ENCODE peak calls at places on chromosomes 1 and 21, in six cellular contexts. One of them, this sample, is unnamed.

GRCh38 chr1:234965128-234965527 is 163.5 kb downstream of the TOMM20 start:
- DNase-seq in stimulated activated CD4-positive, alpha-beta T cell treated with anti-CD3 and anti-CD28 coated beads, Interleukin-12 subunit alpha, Interleukin-12 subunit beta, amount 100 ng/mL, for 4 hours: no peak
- DNase-seq in A172: no peak
- DNase-seq in breast epithelium: no peak
- DNase-seq in mesothelial cell of epicardium: no peak
- DNase-seq in substantia nigra: no peak
- DNase-seq in this sample: no peak

GRCh38 chr1:25186608-25187007 is 45.7 kb downstream of the SYF2 start:
- DNase-seq in breast epithelium: no peak
- DNase-seq in stimulated activated CD4-positive, alpha-beta T cell treated with anti-CD3 and anti-CD28 coated beads, Interleukin-12 subunit alpha, Interleukin-12 subunit beta, amount 100 ng/mL, for 4 hours: no peak
- DNase-seq in A172: no peak
- DNase-seq in mesothelial cell of epicardium: no peak
- DNase-seq in substantia nigra: no peak
- DNase-seq in this sample: no peak

GRCh38 chr1:248786106-248786665 is 30.6 kb upstream of the LYPD8 start:
- DNase-seq in breast epithelium: no peak
- DNase-seq in substantia nigra: no peak
- DNase-seq in A172: peak
- DNase-seq in mesothelial cell of epicardium: no peak
- DNase-seq in stimulated activated CD4-positive, alpha-beta T cell treated with anti-CD3 and anti-CD28 coated beads, Interleukin-12 subunit alpha, Interleukin-12 subunit beta, amount 100 ng/mL, for 4 hours: no peak
- DNase-seq in this sample: no peak

GRCh38 chr1:6265173-6265572 is 4.3 kb upstream of the GPR153 start:
- DNase-seq in substantia nigra: no peak
- DNase-seq in A172: no peak
- DNase-seq in stimulated activated CD4-positive, alpha-beta T cell treated with anti-CD3 and anti-CD28 coated beads, Interleukin-12 subunit alpha, Interleukin-12 subunit beta, amount 100 ng/mL, for 4 hours: no peak
- DNase-seq in mesothelial cell of epicardium: no peak
- DNase-seq in breast epithelium: no peak
- DNase-seq in this sample: no peak

GRCh38 chr21:45317401-45318145 is 29.9 kb upstream of the POFUT2 start:
- DNase-seq in stimulated activated CD4-positive, alpha-beta T cell treated with anti-CD3 and anti-CD28 coated beads, Interleukin-12 subunit alpha, Interleukin-12 subunit beta, amount 100 ng/mL, for 4 hours: no peak
- DNase-seq in mesothelial cell of epicardium: no peak
- DNase-seq in A172: peak
- DNase-seq in substantia nigra: no peak
- DNase-seq in breast epithelium: no peak
- DNase-seq in this sample: no peak

GRCh38 chr1:203038217-203038741 is 12.0 kb downstream of the PPFIA4 start:
- DNase-seq in substantia nigra: peak
- DNase-seq in stimulated activated CD4-positive, alpha-beta T cell treated with anti-CD3 and anti-CD28 coated beads, Interleukin-12 subunit alpha, Interleukin-12 subunit beta, amount 100 ng/mL, for 4 hours: no peak
- DNase-seq in mesothelial cell of epicardium: no peak
- DNase-seq in A172: peak
- DNase-seq in breast epithelium: no peak
- DNase-seq in this sample: no peak

GRCh38 chr1:148308832-148309458 is 156.9 kb upstream of the NBPF11 start:
- DNase-seq in A172: no peak
- DNase-seq in substantia nigra: no peak
- DNase-seq in breast epithelium: no peak
- DNase-seq in mesothelial cell of epicardium: no peak
- DNase-seq in stimulated activated CD4-positive, alpha-beta T cell treated with anti-CD3 and anti-CD28 coated beads, Interleukin-12 subunit alpha, Interleukin-12 subunit beta, amount 100 ng/mL, for 4 hours: no peak
- DNase-seq in this sample: no peak

GRCh38 chr1:19067187-19067911 is 110.9 kb upstream of the IFFO2 start:
- DNase-seq in stimulated activated CD4-positive, alpha-beta T cell treated with anti-CD3 and anti-CD28 coated beads, Interleukin-12 subunit alpha, Interleukin-12 subunit beta, amount 100 ng/mL, for 4 hours: no peak
- DNase-seq in breast epithelium: peak
- DNase-seq in substantia nigra: peak
- DNase-seq in mesothelial cell of epicardium: no peak
- DNase-seq in A172: peak
- DNase-seq in this sample: no peak

GRCh38 chr1:67850611-67851075 is 17.4 kb upstream of the GNG12 start:
- DNase-seq in substantia nigra: peak
- DNase-seq in breast epithelium: peak
- DNase-seq in A172: peak
- DNase-seq in stimulated activated CD4-positive, alpha-beta T cell treated with anti-CD3 and anti-CD28 coated beads, Interleukin-12 subunit alpha, Interleukin-12 subunit beta, amount 100 ng/mL, for 4 hours: no peak
- DNase-seq in mesothelial cell of epicardium: no peak
- DNase-seq in this sample: no peak

GRCh38 chr1:47760248-47760629 is 236.9 kb downstream of the TRABD2B start:
- DNase-seq in breast epithelium: no peak
- DNase-seq in A172: no peak
- DNase-seq in stimulated activated CD4-positive, alpha-beta T cell treated with anti-CD3 and anti-CD28 coated beads, Interleukin-12 subunit alpha, Interleukin-12 subunit beta, amount 100 ng/mL, for 4 hours: no peak
- DNase-seq in mesothelial cell of epicardium: no peak
- DNase-seq in substantia nigra: no peak
- DNase-seq in this sample: no peak

GRCh38 chr1:119829636-119830035 is 18.4 kb upstream of the REG4 start:
- DNase-seq in stimulated activated CD4-positive, alpha-beta T cell treated with anti-CD3 and anti-CD28 coated beads, Interleukin-12 subunit alpha, Interleukin-12 subunit beta, amount 100 ng/mL, for 4 hours: no peak
- DNase-seq in mesothelial cell of epicardium: no peak
- DNase-seq in breast epithelium: no peak
- DNase-seq in substantia nigra: no peak
- DNase-seq in A172: no peak
- DNase-seq in this sample: peak

GRCh38 chr1:157034137-157034800 is 11.3 kb downstream of the ARHGEF11 start:
- DNase-seq in breast epithelium: no peak
- DNase-seq in A172: no peak
- DNase-seq in mesothelial cell of epicardium: no peak
- DNase-seq in substantia nigra: peak
- DNase-seq in stimulated activated CD4-positive, alpha-beta T cell treated with anti-CD3 and anti-CD28 coated beads, Interleukin-12 subunit alpha, Interleukin-12 subunit beta, amount 100 ng/mL, for 4 hours: no peak
- DNase-seq in this sample: no peak

GRCh38 chr1:198848206-198848605 is 209.4 kb downstream of the PTPRC start:
- DNase-seq in substantia nigra: no peak
- DNase-seq in mesothelial cell of epicardium: no peak
- DNase-seq in A172: no peak
- DNase-seq in breast epithelium: no peak
- DNase-seq in stimulated activated CD4-positive, alpha-beta T cell treated with anti-CD3 and anti-CD28 coated beads, Interleukin-12 subunit alpha, Interleukin-12 subunit beta, amount 100 ng/mL, for 4 hours: no peak
- DNase-seq in this sample: no peak

GRCh38 chr1:94490556-94490955 is 51.0 kb downstream of the F3 start:
- DNase-seq in mesothelial cell of epicardium: no peak
- DNase-seq in stimulated activated CD4-positive, alpha-beta T cell treated with anti-CD3 and anti-CD28 coated beads, Interleukin-12 subunit alpha, Interleukin-12 subunit beta, amount 100 ng/mL, for 4 hours: no peak
- DNase-seq in substantia nigra: no peak
- DNase-seq in A172: no peak
- DNase-seq in breast epithelium: no peak
- DNase-seq in this sample: no peak

GRCh38 chr1:89525169-89525855 is 683 bp downstream of the LRRC8B start:
- DNase-seq in stimulated activated CD4-positive, alpha-beta T cell treated with anti-CD3 and anti-CD28 coated beads, Interleukin-12 subunit alpha, Interleukin-12 subunit beta, amount 100 ng/mL, for 4 hours: peak
- DNase-seq in A172: no peak
- DNase-seq in breast epithelium: peak
- DNase-seq in substantia nigra: peak
- DNase-seq in mesothelial cell of epicardium: peak
- DNase-seq in this sample: peak

GRCh38 chr1:27011058-27011764 is 1.4 kb downstream of the TENT5B start:
- DNase-seq in breast epithelium: peak
- DNase-seq in mesothelial cell of epicardium: peak
- DNase-seq in A172: peak
- DNase-seq in stimulated activated CD4-positive, alpha-beta T cell treated with anti-CD3 and anti-CD28 coated beads, Interleukin-12 subunit alpha, Interleukin-12 subunit beta, amount 100 ng/mL, for 4 hours: no peak
- DNase-seq in substantia nigra: no peak
- DNase-seq in this sample: no peak